ENCODE peak calls at places on chromosomes 6 and 20, in ten cellular contexts. U, C, G, V, R, T, K, H, O and F are unnamed samples.
A peak's percentile ranks its signal among the peaks of the same experiment; 100 is the strongest.

GRCh38 chr20:59182401-59183044 is 18.9 kb downstream of the ZNF831 start:
- DNase-seq in U (no peak), C (no peak), G (no peak), V (no peak), R (no peak), T (no peak), K (no peak), H (no peak), O (no peak), F (no peak)

GRCh38 chr6:78850621-78851020 is 16.7 kb upstream of the IRAK1BP1 start:
- DNase-seq in U (no peak), C (no peak), G (no peak), V (no peak), R (no peak), T (no peak), K (no peak), H (no peak), O (no peak), F (no peak)

GRCh38 chr6:35244551-35244950 is 15.0 kb upstream of the ZNF76 start:
- DNase-seq in U (no peak), C (no peak), G (no peak), V (no peak), R (no peak), T (no peak), K (no peak), H (no peak), O (no peak), F (no peak)

GRCh38 chr6:57104350-57104749 is 14.4 kb downstream of the ZNF451 start:
- DNase-seq in U (no peak), C (no peak), G (no peak), V (no peak), R (no peak), T (no peak), K (no peak), H (no peak), O (no peak), F (no peak)

GRCh38 chr6:146545608-146546007 is 2.0 kb downstream of the RAB32 start:
- DNase-seq in U (no peak), C (no peak), G (no peak), V (peak; percentile 53), R (no peak), T (no peak), K (no peak), H (no peak), O (no peak), F (peak; percentile 34)

GRCh38 chr6:139931746-139932145 is 557.3 kb upstream of the CITED2 start:
- DNase-seq in U (no peak), C (no peak), G (no peak), V (no peak), R (no peak), T (no peak), K (no peak), H (no peak), O (no peak), F (no peak)

GRCh38 chr6:218153-219018 is 73.9 kb upstream of the DUSP22 start:
- DNase-seq in U (no peak), C (no peak), G (no peak), V (no peak), R (no peak), T (no peak), K (no peak), H (no peak), O (no peak), F (no peak)

GRCh38 chr6:113645576-113645970 is 211.6 kb upstream of the MARCKS start:
- DNase-seq in U (no peak), C (no peak), G (no peak), V (peak; percentile 76), R (no peak), T (no peak), K (no peak), H (no peak), O (no peak), F (peak; percentile 82)

GRCh38 chr6:76043690-76044089 is 28.8 kb downstream of the IMPG1 start:
- DNase-seq in U (no peak), C (no peak), G (no peak), V (no peak), R (no peak), T (no peak), K (no peak), H (no peak), O (no peak), F (peak; percentile 9)

GRCh38 chr6:21348462-21349195 is 244.9 kb upstream of the SOX4 start:
- DNase-seq in U (no peak), C (peak; percentile 39), G (no peak), V (no peak), R (peak; percentile 29), T (peak; percentile 72), K (no peak), H (no peak), O (peak; percentile 47), F (no peak)

GRCh38 chr20:54452277-54452676 is 23.1 kb upstream of the DOK5 start:
- DNase-seq in U (no peak), C (no peak), G (no peak), V (no peak), R (no peak), T (no peak), K (no peak), H (no peak), O (no peak), F (no peak)

GRCh38 chr6:79525272-79526100 is 11.7 kb downstream of the LCA5 start:
- DNase-seq in U (no peak), C (peak; percentile 21), G (no peak), V (peak; percentile 85), R (peak; percentile 54), T (peak; percentile 40), K (peak; percentile 36), H (no peak), O (no peak), F (peak; percentile 59)

GRCh38 chr6:129607581-129608186 is 102.3 kb downstream of the ARHGAP18 start:
- DNase-seq in U (no peak), C (no peak), G (no peak), V (no peak), R (peak; percentile 18), T (no peak), K (no peak), H (no peak), O (peak; percentile 81), F (peak; percentile 17)

GRCh38 chr6:105204768-105205167 is 25.0 kb upstream of the POPDC3 start:
- DNase-seq in U (no peak), C (no peak), G (no peak), V (no peak), R (no peak), T (no peak), K (no peak), H (no peak), O (no peak), F (no peak)
- TF ChIP-seq CTCF in U (no peak), C (no peak), G (no peak), V (no peak), R (no peak), T (no peak), K (no peak), H (no peak), O (no peak), F (no peak)

GRCh38 chr20:8932192-8933150 is 136.4 kb upstream of the PLCB4 start:
- DNase-seq in U (no peak), C (no peak), G (no peak), V (no peak), R (no peak), T (no peak), K (no peak), H (no peak), O (peak; percentile 2), F (no peak)
- TF ChIP-seq CTCF in U (no peak), C (no peak), G (no peak), V (no peak), R (no peak), T (no peak), K (no peak), H (no peak), O (no peak), F (no peak)

GRCh38 chr6:30200551-30201281 is 12.5 kb downstream of the TRIM26 start:
- DNase-seq in U (no peak), C (no peak), G (no peak), V (no peak), R (no peak), T (no peak), K (no peak), H (no peak), O (no peak), F (no peak)
- TF ChIP-seq CTCF in U (no peak), C (no peak), G (no peak), V (no peak), R (no peak), T (no peak), K (no peak), H (no peak), O (no peak), F (no peak)

GRCh38 chr6:44341095-44341890 is 1.2 kb upstream of the SPATS1 start:
- DNase-seq in U (no peak), C (no peak), G (no peak), V (no peak), R (no peak), T (no peak), K (no peak), H (no peak), O (no peak), F (no peak)

GRCh38 chr6:44342052-44342451 is 398 bp upstream of the SPATS1 start:
- DNase-seq in U (no peak), C (no peak), G (no peak), V (no peak), R (no peak), T (no peak), K (no peak), H (no peak), O (no peak), F (no peak)

GRCh38 chr6:44338228-44339122 is 4.0 kb upstream of the SPATS1 start:
- DNase-seq in U (peak; percentile 42), C (peak; percentile 47), G (no peak), V (no peak), R (peak; percentile 81), T (peak; percentile 74), K (peak; percentile 35), H (peak; percentile 66), O (peak; percentile 82), F (peak; percentile 77)

GRCh38 chr6:44339301-44339700 is 3.1 kb upstream of the SPATS1 start:
- DNase-seq in U (no peak), C (no peak), G (no peak), V (no peak), R (no peak), T (no peak), K (peak; percentile 17), H (no peak), O (no peak), F (peak; percentile 5)

DNA sequence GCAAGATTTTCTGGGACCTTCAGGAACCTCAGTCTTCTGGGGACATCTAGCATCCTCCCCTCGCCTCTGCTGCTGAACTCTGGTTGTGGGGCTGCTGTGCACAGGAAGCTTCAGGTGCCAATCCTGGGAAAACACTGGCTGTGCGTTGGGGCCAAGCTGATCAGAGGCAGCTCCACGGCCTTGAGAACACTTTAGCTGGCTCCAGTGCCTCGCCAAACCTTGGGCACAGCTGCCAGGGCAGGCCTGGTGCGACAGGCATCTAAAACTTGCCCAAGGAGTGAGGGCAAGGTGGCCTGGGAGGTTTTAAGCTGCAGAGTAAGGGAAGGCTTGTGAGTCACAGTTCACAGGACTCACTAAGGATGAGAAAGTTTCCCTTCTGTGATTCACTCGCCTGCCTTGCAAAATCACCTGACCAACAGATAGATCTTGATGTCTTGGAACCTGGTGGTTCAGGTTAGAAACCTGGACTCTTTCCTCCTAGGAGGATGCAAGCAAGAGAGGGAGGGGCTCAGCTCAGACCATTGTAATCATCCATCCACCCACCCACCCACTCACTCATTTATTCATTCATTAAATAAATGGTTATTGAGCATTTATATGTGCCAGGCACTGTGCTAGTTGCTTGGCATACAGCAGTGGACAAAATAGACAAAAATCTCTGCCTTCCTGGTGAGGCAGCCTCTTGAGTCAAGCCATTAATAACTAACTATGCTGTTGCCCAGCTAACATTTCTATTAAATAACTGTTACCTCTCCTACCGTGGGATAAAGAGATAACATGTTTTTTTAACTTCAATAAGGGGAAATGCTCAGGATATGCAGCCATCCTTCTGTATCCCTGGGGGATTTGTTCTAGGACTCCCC is 2.5 kb upstream of the SPATS1 start:
- DNase-seq in U (no peak), C (no peak), G (no peak), V (peak; percentile 79), R (no peak), T (no peak), K (peak; percentile 72), H (no peak), O (no peak), F (peak; percentile 66)
- TF ChIP-seq CTCF in U (no peak), C (no peak), G (no peak), V (no peak), R (no peak), T (no peak), K (no peak), H (no peak), O (no peak), F (no peak)